ENCODE peak calls at places on chromosome 5, in seven cellular contexts. One of them, this sample, is unnamed.

GRCh38 chr5:75002271-75002670 is 50.1 kb downstream of the GCNT4 start:
- DNase-seq in GM12878: no peak
- DNase-seq in K562: no peak
- DNase-seq in H1: no peak
- DNase-seq in HepG2: peak
- DNase-seq in IMR-90: no peak
- DNase-seq in HCT116: no peak
- DNase-seq in this sample: no peak

GRCh38 chr5:43036856-43037711 is 3.0 kb downstream of the ANXA2R start:
- DNase-seq in IMR-90: peak
- DNase-seq in HCT116: no peak
- DNase-seq in GM12878: no peak
- DNase-seq in K562: no peak
- DNase-seq in H1: no peak
- DNase-seq in HepG2: no peak
- DNase-seq in this sample: no peak

GRCh38 chr5:25754895-25755294 is 1110.1 kb upstream of the CDH10 start:
- DNase-seq in GM12878: no peak
- DNase-seq in HepG2: peak
- DNase-seq in K562: peak
- DNase-seq in H1: no peak
- DNase-seq in HCT116: peak
- DNase-seq in IMR-90: no peak
- DNase-seq in this sample: peak

GRCh38 chr5:112957970-112958773 is 18.4 kb upstream of the DCP2 start:
- DNase-seq in HepG2: peak
- DNase-seq in IMR-90: peak
- DNase-seq in K562: peak
- DNase-seq in HCT116: peak
- DNase-seq in GM12878: peak
- DNase-seq in H1: no peak
- DNase-seq in this sample: peak

GRCh38 chr5:71922584-71923106 is 184.6 kb upstream of the MAP1B start:
- DNase-seq in IMR-90: peak
- DNase-seq in GM12878: no peak
- DNase-seq in HepG2: peak
- DNase-seq in H1: peak
- DNase-seq in HCT116: peak
- DNase-seq in K562: no peak
- DNase-seq in this sample: peak

GRCh38 chr5:112703866-112704820 is 33.5 kb upstream of the APC start:
- DNase-seq in HepG2: no peak
- DNase-seq in GM12878: no peak
- DNase-seq in K562: peak
- DNase-seq in H1: no peak
- DNase-seq in HCT116: no peak
- DNase-seq in IMR-90: peak
- DNase-seq in this sample: no peak

GRCh38 chr5:139660916-139661814 is 13.0 kb downstream of the CXXC5 start:
- DNase-seq in K562: peak
- DNase-seq in GM12878: no peak
- DNase-seq in IMR-90: peak
- DNase-seq in HCT116: peak
- DNase-seq in H1: no peak
- DNase-seq in HepG2: no peak
- DNase-seq in this sample: no peak

GRCh38 chr5:179607449-179607931 is 16.0 kb downstream of the HNRNPH1 start:
- DNase-seq in HepG2: no peak
- DNase-seq in H1: no peak
- DNase-seq in K562: no peak
- DNase-seq in HCT116: no peak
- DNase-seq in IMR-90: no peak
- DNase-seq in GM12878: no peak
- DNase-seq in this sample: no peak

GRCh38 chr5:58393716-58394115 is 66.2 kb downstream of the PLK2 start:
- DNase-seq in K562: no peak
- DNase-seq in GM12878: no peak
- DNase-seq in IMR-90: no peak
- DNase-seq in HCT116: no peak
- DNase-seq in HepG2: no peak
- DNase-seq in H1: no peak
- DNase-seq in this sample: no peak

GRCh38 chr5:133336969-133337410 is 275.4 kb downstream of the FSTL4 start:
- DNase-seq in H1: no peak
- DNase-seq in GM12878: no peak
- DNase-seq in HCT116: no peak
- DNase-seq in IMR-90: no peak
- DNase-seq in K562: no peak
- DNase-seq in HepG2: no peak
- DNase-seq in this sample: no peak

GRCh38 chr5:124760608-124761390 is 14.4 kb upstream of the ZNF608 start:
- DNase-seq in H1: no peak
- DNase-seq in K562: no peak
- DNase-seq in IMR-90: no peak
- DNase-seq in HCT116: no peak
- DNase-seq in GM12878: no peak
- DNase-seq in HepG2: no peak
- DNase-seq in this sample: no peak

GRCh38 chr5:132385321-132386105 is 16.0 kb downstream of the SLC22A5 start:
- DNase-seq in K562: peak
- DNase-seq in HCT116: no peak
- DNase-seq in GM12878: peak
- DNase-seq in HepG2: peak
- DNase-seq in IMR-90: peak
- DNase-seq in H1: no peak
- DNase-seq in this sample: peak

GRCh38 chr5:69360442-69360841 is 8.9 kb downstream of the AK6 start:
- DNase-seq in K562: no peak
- DNase-seq in HCT116: no peak
- DNase-seq in GM12878: no peak
- DNase-seq in H1: no peak
- DNase-seq in HepG2: no peak
- DNase-seq in IMR-90: no peak
- DNase-seq in this sample: no peak

GRCh38 chr5:140633081-140633471 is at the start of gene CD14:
- DNase-seq in H1: no peak
- DNase-seq in HepG2: peak
- DNase-seq in HCT116: no peak
- DNase-seq in IMR-90: no peak
- DNase-seq in K562: no peak
- DNase-seq in GM12878: no peak
- DNase-seq in this sample: peak

GRCh38 chr5:170278611-170279500 is 18.7 kb downstream of the LCP2 start:
- DNase-seq in GM12878: peak
- DNase-seq in HCT116: no peak
- DNase-seq in K562: peak
- DNase-seq in IMR-90: no peak
- DNase-seq in H1: no peak
- DNase-seq in HepG2: no peak
- DNase-seq in this sample: no peak

GRCh38 chr5:157570801-157571200 is 4.8 kb downstream of the ADAM19 start:
- DNase-seq in IMR-90: no peak
- DNase-seq in HCT116: no peak
- DNase-seq in GM12878: no peak
- DNase-seq in H1: no peak
- DNase-seq in K562: no peak
- DNase-seq in HepG2: no peak
- DNase-seq in this sample: no peak

DNA sequence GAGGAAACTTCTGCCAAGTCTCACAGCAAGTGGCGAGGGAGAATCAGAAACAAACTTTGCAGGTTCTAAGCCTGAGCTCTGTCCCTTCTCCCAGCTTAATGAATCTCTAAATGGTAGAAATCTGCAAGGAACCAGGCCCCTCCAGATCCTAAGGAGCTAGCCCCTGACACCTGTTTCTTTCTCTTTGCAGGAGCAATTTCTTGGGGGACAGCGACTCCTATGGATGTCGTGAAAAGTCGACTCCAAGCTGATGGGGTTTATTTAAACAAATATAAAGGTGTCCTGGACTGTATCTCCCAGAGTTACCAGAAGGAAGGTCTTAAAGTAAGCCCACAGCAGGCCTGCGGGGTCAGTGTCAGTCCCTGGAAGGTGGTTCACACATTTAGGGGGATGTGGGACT is 21.8 kb downstream of the IL9 start:
- DNase-seq in IMR-90: no peak
- DNase-seq in H1: no peak
- DNase-seq in K562: peak
- DNase-seq in HCT116: no peak
- DNase-seq in HepG2: no peak
- DNase-seq in GM12878: no peak
- DNase-seq in this sample: peak
- TF ChIP-seq CEBPB in IMR-90: no peak
- TF ChIP-seq CEBPB in H1: no peak
- TF ChIP-seq CEBPB in K562: no peak
- TF ChIP-seq CEBPB in HCT116: no peak
- TF ChIP-seq CEBPB in HepG2: no peak
- TF ChIP-seq CEBPB in GM12878: no peak
- TF ChIP-seq CEBPB in this sample: no peak

GRCh38 chr5:35145671-35146317 is 84.5 kb downstream of the PRLR start:
- DNase-seq in K562: no peak
- DNase-seq in IMR-90: peak
- DNase-seq in HCT116: no peak
- DNase-seq in HepG2: no peak
- DNase-seq in GM12878: no peak
- DNase-seq in H1: no peak
- DNase-seq in this sample: no peak

GRCh38 chr5:35146386-35146785 is 83.9 kb downstream of the PRLR start:
- DNase-seq in HCT116: no peak
- DNase-seq in K562: no peak
- DNase-seq in IMR-90: no peak
- DNase-seq in HepG2: no peak
- DNase-seq in GM12878: no peak
- DNase-seq in H1: no peak
- DNase-seq in this sample: no peak

GRCh38 chr5:35152733-35153132 is 77.6 kb downstream of the PRLR start:
- DNase-seq in IMR-90: no peak
- DNase-seq in K562: no peak
- DNase-seq in HepG2: no peak
- DNase-seq in GM12878: no peak
- DNase-seq in HCT116: no peak
- DNase-seq in H1: no peak
- DNase-seq in this sample: no peak

GRCh38 chr5:35151151-35151920 is 79.0 kb downstream of the PRLR start:
- DNase-seq in GM12878: no peak
- DNase-seq in K562: no peak
- DNase-seq in HepG2: no peak
- DNase-seq in HCT116: no peak
- DNase-seq in IMR-90: peak
- DNase-seq in H1: no peak
- DNase-seq in this sample: no peak

DNA sequence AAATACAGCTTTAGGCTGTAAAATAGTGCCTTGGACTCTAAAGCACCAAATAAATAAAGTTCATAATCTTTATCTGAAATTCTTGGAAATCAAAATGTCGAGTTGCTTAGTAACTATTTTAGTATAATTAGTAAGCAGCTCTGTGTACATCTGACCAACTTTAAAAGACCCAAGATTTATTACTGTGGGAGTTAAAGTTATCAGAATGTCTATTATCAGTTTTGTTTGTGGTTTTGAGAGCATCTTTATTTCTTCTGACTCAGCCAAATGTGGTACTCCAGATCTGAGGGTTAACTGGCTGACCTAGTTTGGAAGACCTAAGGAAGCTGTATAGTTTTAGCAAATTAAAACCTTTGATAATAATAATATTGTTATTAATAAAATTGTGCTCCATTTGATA is 81.2 kb downstream of the PRLR start:
- DNase-seq in HCT116: no peak
- DNase-seq in IMR-90: no peak
- DNase-seq in H1: no peak
- DNase-seq in GM12878: no peak
- DNase-seq in HepG2: no peak
- DNase-seq in K562: no peak
- DNase-seq in this sample: no peak
- TF ChIP-seq CEBPB in HCT116: no peak
- TF ChIP-seq CEBPB in IMR-90: no peak
- TF ChIP-seq CEBPB in H1: no peak
- TF ChIP-seq CEBPB in GM12878: no peak
- TF ChIP-seq CEBPB in HepG2: no peak
- TF ChIP-seq CEBPB in K562: no peak
- TF ChIP-seq CEBPB in this sample: no peak

DNA sequence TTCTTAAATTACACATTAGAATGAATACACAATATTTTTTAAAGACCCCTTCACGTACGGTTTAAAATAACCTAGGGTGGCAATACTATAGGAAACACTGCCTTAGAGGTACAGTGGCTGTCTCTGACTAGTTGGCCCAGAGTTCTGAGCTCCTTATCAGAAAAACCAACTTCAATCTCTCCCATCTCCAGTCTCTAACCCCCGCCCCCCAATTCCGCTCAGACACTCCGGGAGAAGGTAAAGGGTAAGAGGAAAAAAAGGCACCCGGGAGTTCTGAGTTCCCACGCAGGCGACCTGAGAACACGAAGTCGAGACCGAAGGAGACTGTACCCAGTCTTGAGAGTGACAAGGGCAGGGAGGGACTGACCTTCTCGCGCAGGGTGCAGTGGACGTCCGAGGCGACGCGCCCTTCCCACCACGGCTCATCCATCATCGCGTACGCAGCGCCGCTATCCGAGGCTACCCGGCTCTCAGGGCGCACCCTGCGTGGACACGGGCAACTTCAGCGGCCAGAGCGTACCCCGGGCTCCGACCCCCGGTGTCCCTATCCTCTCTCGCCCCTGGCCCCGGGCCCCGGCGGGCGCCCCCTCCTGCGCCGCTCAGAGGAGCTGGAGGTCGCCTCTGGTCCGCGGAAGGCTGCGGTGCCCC is 749 bp downstream of the CCNJL start:
- DNase-seq in GM12878: no peak
- DNase-seq in HepG2: no peak
- DNase-seq in IMR-90: no peak
- DNase-seq in K562: no peak
- DNase-seq in H1: no peak
- DNase-seq in HCT116: no peak
- DNase-seq in this sample: peak
- TF ChIP-seq CEBPB in GM12878: no peak
- TF ChIP-seq CEBPB in HepG2: no peak
- TF ChIP-seq CEBPB in IMR-90: no peak
- TF ChIP-seq CEBPB in K562: no peak
- TF ChIP-seq CEBPB in H1: no peak
- TF ChIP-seq CEBPB in HCT116: no peak
- TF ChIP-seq CEBPB in this sample: no peak

DNA sequence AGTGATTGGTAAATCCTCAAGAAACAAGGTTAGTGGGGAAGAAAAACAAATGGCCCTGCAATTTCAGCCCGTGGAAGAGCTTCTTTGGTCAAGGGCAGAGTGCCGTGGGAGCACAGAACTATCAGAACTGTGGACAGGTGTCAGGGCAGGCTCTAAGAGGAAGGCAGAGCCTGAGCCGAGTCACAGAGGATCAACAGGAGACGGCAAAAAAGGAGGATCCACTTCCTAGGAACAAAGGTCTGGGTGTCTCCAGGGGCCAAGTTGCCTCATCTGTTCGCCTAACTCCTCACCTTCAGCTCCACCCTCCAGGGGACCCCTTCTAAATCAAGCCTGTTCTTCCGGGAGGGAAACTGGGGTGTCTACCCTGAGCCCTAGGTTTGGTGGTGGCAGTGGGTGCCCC is 88.0 kb downstream of the FEM1C start:
- DNase-seq in GM12878: no peak
- DNase-seq in K562: no peak
- DNase-seq in IMR-90: no peak
- DNase-seq in HCT116: no peak
- DNase-seq in HepG2: no peak
- DNase-seq in H1: no peak
- DNase-seq in this sample: no peak
- TF ChIP-seq CEBPB in GM12878: no peak
- TF ChIP-seq CEBPB in K562: no peak
- TF ChIP-seq CEBPB in IMR-90: no peak
- TF ChIP-seq CEBPB in HCT116: no peak
- TF ChIP-seq CEBPB in HepG2: no peak
- TF ChIP-seq CEBPB in H1: no peak
- TF ChIP-seq CEBPB in this sample: no peak

GRCh38 chr5:141763526-141763925 is 81.5 kb upstream of the ARAP3 start:
- DNase-seq in HepG2: no peak
- DNase-seq in K562: no peak
- DNase-seq in GM12878: no peak
- DNase-seq in HCT116: no peak
- DNase-seq in H1: no peak
- DNase-seq in IMR-90: no peak
- DNase-seq in this sample: no peak
- TF ChIP-seq CEBPB in HepG2: no peak
- TF ChIP-seq CEBPB in K562: no peak
- TF ChIP-seq CEBPB in GM12878: no peak
- TF ChIP-seq CEBPB in HCT116: no peak
- TF ChIP-seq CEBPB in H1: no peak
- TF ChIP-seq CEBPB in IMR-90: no peak
- TF ChIP-seq CEBPB in this sample: no peak

This sample was measured in A549.